ENCODE peak calls at places on chromosomes 6 and 20, in nine cellular contexts. R is NB4; H is heart left ventricle; P is HepG2; K is CD4-positive, CD25-positive, alpha-beta regulatory T cell; T is breast epithelium; D is left lung; B is PC-3; G is psoas muscle. W is an unnamed sample.

GRCh38 chr20:56606174-56606945 is 22.7 kb upstream of the TFAP2C start:
- DNase-seq in R (no peak), H (no peak), P (no peak), K (no peak), T (no peak), D (no peak), B (peak), G (no peak), W (no peak)

GRCh38 chr6:39251406-39251805 is 22.1 kb upstream of the KCNK5 start:
- DNase-seq in R (no peak), H (no peak), P (no peak), K (no peak), T (no peak), D (no peak), B (peak), G (no peak), W (no peak)

GRCh38 chr20:48639899-48640298 is 187.9 kb downstream of the PREX1 start:
- DNase-seq in R (no peak), H (no peak), P (no peak), K (no peak), T (no peak), D (no peak), B (no peak), G (no peak), W (no peak)

GRCh38 chr6:21005816-21006553 is 471.7 kb downstream of the CDKAL1 start:
- DNase-seq in R (no peak), H (no peak), P (peak), K (no peak), T (no peak), D (no peak), B (peak), G (no peak), W (no peak)

GRCh38 chr20:12372557-12372956 is 454.9 kb downstream of the BTBD3 start:
- DNase-seq in R (no peak), H (no peak), P (peak), K (no peak), T (no peak), D (no peak), B (no peak), G (no peak), W (no peak)

GRCh38 chr20:25049261-25050060 is 8.5 kb downstream of the ACSS1 start:
- DNase-seq in R (no peak), H (peak), P (no peak), K (no peak), T (no peak), D (peak), B (no peak), G (no peak), W (no peak)

GRCh38 chr6:27092316-27092692 is 155.2 kb upstream of the PRSS16 start:
- DNase-seq in R (no peak), H (no peak), P (no peak), K (no peak), T (no peak), D (no peak), B (no peak), G (no peak), W (no peak)

GRCh38 chr6:113959235-113959634 is 11.7 kb downstream of the HDAC2 start:
- DNase-seq in R (no peak), H (no peak), P (no peak), K (no peak), T (no peak), D (no peak), B (no peak), G (no peak), W (no peak)

GRCh38 chr6:20534906-20535305 is 649 bp downstream of the CDKAL1 start:
- DNase-seq in R (peak), H (no peak), P (no peak), K (no peak), T (no peak), D (no peak), B (no peak), G (no peak), W (no peak)

GRCh38 chr20:3192226-3193015 is 12.1 kb downstream of the DDRGK1 start:
- DNase-seq in R (no peak), H (no peak), P (no peak), K (no peak), T (no peak), D (no peak), B (no peak), G (no peak), W (no peak)

GRCh38 chr6:90468080-90468479 is 118.8 kb downstream of the MAP3K7 start:
- DNase-seq in R (no peak), H (no peak), P (no peak), K (no peak), T (no peak), D (no peak), B (peak), G (no peak), W (no peak)

GRCh38 chr20:17587831-17588230 is 18.0 kb downstream of the DSTN start:
- DNase-seq in R (no peak), H (no peak), P (no peak), K (no peak), T (no peak), D (no peak), B (no peak), G (no peak), W (no peak)

GRCh38 chr6:108916026-108916689 is 67.9 kb downstream of the ARMC2 start:
- DNase-seq in R (no peak), H (no peak), P (no peak), K (no peak), T (peak), D (no peak), B (no peak), G (no peak), W (no peak)

GRCh38 chr20:12808006-12808567 is 200.7 kb upstream of the SPTLC3 start:
- DNase-seq in R (no peak), H (no peak), P (peak), K (no peak), T (no peak), D (no peak), B (peak), G (no peak), W (no peak)

GRCh38 chr6:84897874-84898635 is 133.7 kb upstream of the TBX18 start:
- DNase-seq in R (no peak), H (no peak), P (no peak), K (no peak), T (no peak), D (no peak), B (peak), G (no peak), W (no peak)

GRCh38 chr20:4821590-4821989 is 99.9 kb downstream of the PRND start:
- DNase-seq in R (no peak), H (no peak), P (no peak), K (no peak), T (no peak), D (no peak), B (no peak), G (no peak), W (no peak)

GRCh38 chr20:1887321-1887720 is 7.9 kb upstream of the SIRPA start:
- DNase-seq in R (no peak), H (no peak), P (no peak), K (no peak), T (no peak), D (no peak), B (no peak), G (peak), W (no peak)

GRCh38 chr6:108562503-108562993 is 1.8 kb downstream of the FOXO3 start:
- DNase-seq in R (peak), H (peak), P (peak), K (no peak), T (no peak), D (peak), B (peak), G (peak), W (peak)

GRCh38 chr6:120774275-120774674 is 560.0 kb downstream of the TBC1D32 start:
- DNase-seq in R (no peak), H (no peak), P (no peak), K (no peak), T (no peak), D (no peak), B (peak), G (no peak), W (no peak)

GRCh38 chr6:166630421-166630820 is 3.4 kb upstream of the RPS6KA2 start:
- DNase-seq in R (no peak), H (no peak), P (no peak), K (no peak), T (no peak), D (no peak), B (no peak), G (no peak), W (no peak)

GRCh38 chr6:44219053-44219814 is 2.5 kb downstream of the MYMX start:
- DNase-seq in R (peak), H (peak), P (peak), K (peak), T (peak), D (peak), B (peak), G (peak), W (peak)

GRCh38 chr20:44247676-44248419 is 740 bp downstream of the GDAP1L1 start:
- DNase-seq in R (peak), H (peak), P (peak), K (no peak), T (no peak), D (no peak), B (no peak), G (no peak), W (no peak)

GRCh38 chr20:62370115-62370806 is 3.1 kb upstream of the LAMA5 start:
- DNase-seq in R (peak), H (no peak), P (no peak), K (no peak), T (peak), D (peak), B (peak), G (peak), W (no peak)

GRCh38 chr6:64357430-64357829 is 721.8 kb downstream of the PHF3 start:
- DNase-seq in R (no peak), H (no peak), P (no peak), K (no peak), T (no peak), D (no peak), B (no peak), G (no peak), W (no peak)

GRCh38 chr6:69957990-69958559 is 91.7 kb downstream of the COL19A1 start:
- DNase-seq in R (no peak), H (no peak), P (no peak), K (no peak), T (no peak), D (no peak), B (peak), G (no peak), W (no peak)

GRCh38 chr20:18590163-18590562 is 2.3 kb downstream of the DTD1 start:
- DNase-seq in R (no peak), H (no peak), P (no peak), K (no peak), T (no peak), D (no peak), B (no peak), G (no peak), W (no peak)

GRCh38 chr6:156396791-156397418 is 380.3 kb upstream of the ARID1B start:
- DNase-seq in R (no peak), H (no peak), P (no peak), K (peak), T (no peak), D (no peak), B (no peak), G (no peak), W (peak)

GRCh38 chr6:129113637-129114036 is 230.7 kb downstream of the LAMA2 start:
- DNase-seq in R (no peak), H (no peak), P (no peak), K (no peak), T (no peak), D (no peak), B (no peak), G (no peak), W (no peak)

GRCh38 chr6:39769012-39769411 is 23.2 kb upstream of the DAAM2 start:
- DNase-seq in R (no peak), H (no peak), P (no peak), K (no peak), T (no peak), D (no peak), B (no peak), G (no peak), W (no peak)

GRCh38 chr20:38969708-38970107 is 7.6 kb downstream of the DHX35 start:
- DNase-seq in R (no peak), H (no peak), P (peak), K (no peak), T (no peak), D (no peak), B (no peak), G (no peak), W (no peak)

GRCh38 chr6:2949536-2950083 is 21.8 kb downstream of the SERPINB6 start:
- DNase-seq in R (no peak), H (no peak), P (no peak), K (no peak), T (no peak), D (no peak), B (no peak), G (no peak), W (no peak)

GRCh38 chr20:10783660-10784336 is 110.0 kb upstream of the JAG1 start:
- DNase-seq in R (no peak), H (no peak), P (no peak), K (no peak), T (no peak), D (no peak), B (no peak), G (no peak), W (peak)

GRCh38 chr6:42315991-42316378 is 98.3 kb upstream of the MRPS10 start:
- DNase-seq in R (peak), H (no peak), P (peak), K (no peak), T (no peak), D (peak), B (peak), G (no peak), W (no peak)

GRCh38 chr6:125301435-125302391 is at the start of gene HDDC2:
- DNase-seq in R (peak), H (peak), P (peak), K (peak), T (peak), D (peak), B (peak), G (peak), W (peak)

GRCh38 chr6:158894192-158894591 is 75.0 kb upstream of the EZR start:
- DNase-seq in R (no peak), H (no peak), P (no peak), K (no peak), T (no peak), D (no peak), B (peak), G (no peak), W (no peak)

GRCh38 chr6:150857062-150857905 is 8.2 kb upstream of the MTHFD1L start:
- DNase-seq in R (no peak), H (no peak), P (peak), K (no peak), T (no peak), D (no peak), B (peak), G (no peak), W (no peak)

GRCh38 chr20:40663304-40663703 is 25.7 kb downstream of the MAFB start:
- DNase-seq in R (no peak), H (no peak), P (no peak), K (no peak), T (no peak), D (no peak), B (no peak), G (no peak), W (no peak)

DNA sequence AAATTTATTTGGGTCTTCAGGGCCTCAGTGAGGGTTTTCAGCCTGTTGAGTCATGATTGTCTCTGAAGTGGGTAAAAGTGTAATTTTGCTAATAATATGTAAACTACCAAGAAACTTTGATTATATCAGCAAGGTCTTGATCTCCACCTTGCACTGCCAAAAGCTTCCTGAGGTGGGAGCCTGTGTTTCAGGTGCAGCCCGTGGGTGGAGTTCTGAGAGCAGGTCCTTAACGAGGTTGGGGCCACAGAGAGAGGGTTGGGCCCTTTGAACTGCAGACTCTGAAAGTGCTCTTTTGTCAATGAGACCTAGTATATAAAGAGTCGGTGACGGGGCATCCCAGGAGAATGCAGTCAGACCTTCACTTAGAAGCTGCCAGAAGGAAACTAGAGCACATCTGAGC is 129.7 kb upstream of the MAP3K4 start:
- DNase-seq in R (no peak), H (no peak), P (no peak), K (no peak), T (no peak), D (no peak), B (no peak), G (no peak), W (no peak)
- H3K4me3 ChIP-seq in R (no peak), H (no peak), P (no peak), K (no peak), T (no peak), D (no peak), B (no peak), G (no peak), W (no peak)

GRCh38 chr6:95142101-95142500 is 435.2 kb upstream of the MANEA start:
- DNase-seq in R (no peak), H (no peak), P (no peak), K (no peak), T (no peak), D (no peak), B (no peak), G (no peak), W (no peak)

GRCh38 chr6:95142661-95143060 is 434.7 kb upstream of the MANEA start:
- DNase-seq in R (no peak), H (no peak), P (no peak), K (no peak), T (no peak), D (no peak), B (no peak), G (no peak), W (no peak)

GRCh38 chr6:95145457-95145856 is 431.9 kb upstream of the MANEA start:
- DNase-seq in R (no peak), H (no peak), P (no peak), K (no peak), T (no peak), D (no peak), B (no peak), G (no peak), W (no peak)

DNA sequence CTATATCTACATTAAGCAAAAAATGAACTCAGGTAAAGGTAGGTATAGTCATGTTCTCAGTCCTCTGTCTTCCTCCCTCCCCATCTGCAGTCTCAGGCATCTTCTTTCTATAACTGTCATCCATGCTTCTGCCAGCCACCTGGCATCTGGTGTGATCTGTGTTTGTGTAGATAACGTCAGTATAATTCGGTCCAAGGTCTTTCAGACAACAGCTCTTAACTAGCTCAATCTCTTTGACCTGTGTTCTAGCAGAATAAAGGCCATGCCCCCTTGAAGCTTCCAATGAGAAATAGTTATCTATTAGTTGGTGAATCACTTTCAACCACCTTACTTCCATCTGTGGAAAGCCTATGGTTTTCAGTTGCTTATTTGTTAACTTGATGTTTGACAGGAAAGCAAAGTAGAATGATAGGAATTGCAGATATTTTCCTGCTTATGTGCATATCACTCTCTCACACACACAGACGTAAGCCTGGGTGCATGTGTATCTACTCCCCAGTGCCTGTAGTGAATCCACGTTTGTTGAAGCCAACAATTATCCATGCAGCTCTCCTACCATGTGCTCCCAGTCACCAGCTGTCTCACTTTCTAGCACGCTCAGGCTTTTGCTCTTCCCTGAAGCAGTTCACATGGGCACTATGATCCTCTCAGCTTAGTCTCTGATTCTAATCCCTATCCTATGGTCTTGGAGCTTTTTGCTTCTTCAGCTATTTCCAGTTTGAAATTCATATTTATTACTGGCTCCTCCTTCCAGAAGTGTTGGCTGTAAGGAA is 433.7 kb upstream of the MANEA start:
- DNase-seq in R (no peak), H (no peak), P (no peak), K (no peak), T (no peak), D (no peak), B (no peak), G (no peak), W (no peak)
- H3K4me3 ChIP-seq in R (no peak), H (no peak), P (no peak), K (no peak), T (no peak), D (no peak), B (no peak), G (no peak), W (no peak)

DNA sequence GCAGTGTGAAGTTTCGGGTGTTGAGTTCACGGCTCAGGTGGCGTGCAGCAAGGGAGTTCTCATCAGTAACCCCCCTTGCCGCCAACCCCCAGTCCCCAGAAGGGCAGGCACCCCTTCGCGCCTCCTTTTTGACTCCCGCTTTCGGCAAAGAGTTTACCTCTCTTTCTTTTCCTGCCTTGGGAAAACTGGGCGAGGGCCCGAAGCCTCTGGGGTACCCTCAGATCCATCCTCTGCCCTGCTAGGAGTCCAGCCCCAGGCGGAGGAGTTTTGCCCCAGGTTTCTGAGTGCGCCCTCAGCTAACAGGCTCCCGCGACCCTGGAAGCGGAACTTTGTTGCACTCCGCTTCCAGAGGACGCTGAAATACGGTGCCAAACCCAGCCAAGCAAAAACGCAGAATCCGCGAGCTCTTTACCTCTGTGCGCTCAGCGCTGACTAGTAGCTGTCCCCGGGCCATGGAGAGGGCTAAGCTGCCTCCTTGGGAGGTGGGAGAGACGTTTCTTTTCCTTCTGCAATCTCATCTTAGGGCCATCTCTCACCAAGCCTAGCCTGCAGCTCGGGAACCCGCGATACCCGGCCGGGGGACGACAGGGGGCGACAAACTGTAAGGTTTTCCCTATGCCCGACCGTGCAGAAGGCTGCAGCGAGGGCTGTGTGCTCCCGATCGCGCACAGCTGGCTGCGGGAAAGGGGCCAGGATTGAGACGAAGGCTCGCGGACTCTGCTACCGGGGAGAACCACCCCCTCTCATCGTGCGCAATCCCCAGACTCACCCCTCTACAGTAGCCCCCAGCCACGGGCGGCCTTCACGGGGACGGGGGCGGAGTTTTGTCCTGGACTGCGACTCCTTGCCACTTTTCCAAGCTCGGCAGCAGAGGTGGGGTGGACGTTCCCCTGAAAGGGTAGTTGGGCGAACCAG is 2.7 kb upstream of the PAX1 start:
- DNase-seq in R (peak), H (no peak), P (peak), K (no peak), T (peak), D (no peak), B (no peak), G (peak), W (no peak)
- H3K4me3 ChIP-seq in R (no peak), H (peak), P (no peak), K (no peak), T (no peak), D (no peak), B (no peak), G (peak), W (peak)

GRCh38 chr6:148508401-148509151 is 165.9 kb downstream of the SASH1 start:
- DNase-seq in R (no peak), H (no peak), P (no peak), K (no peak), T (no peak), D (no peak), B (no peak), G (no peak), W (no peak)

GRCh38 chr6:148509152-148509571 is 166.5 kb downstream of the SASH1 start:
- DNase-seq in R (no peak), H (no peak), P (no peak), K (no peak), T (no peak), D (no peak), B (no peak), G (no peak), W (no peak)

GRCh38 chr6:148513145-148514071 is 170.8 kb downstream of the SASH1 start:
- DNase-seq in R (no peak), H (peak), P (no peak), K (no peak), T (no peak), D (peak), B (no peak), G (peak), W (peak)

GRCh38 chr6:148507774-148508173 is 165.1 kb downstream of the SASH1 start:
- DNase-seq in R (no peak), H (no peak), P (no peak), K (no peak), T (no peak), D (no peak), B (no peak), G (peak), W (no peak)

GRCh38 chr6:148509789-148510581 is 167.3 kb downstream of the SASH1 start:
- DNase-seq in R (peak), H (peak), P (no peak), K (no peak), T (no peak), D (peak), B (no peak), G (peak), W (no peak)
- H3K4me3 ChIP-seq in R (no peak), H (peak), P (no peak), K (no peak), T (peak), D (peak), B (no peak), G (peak), W (peak)

GRCh38 chr6:1200706-1201105 is 111.2 kb upstream of the FOXQ1 start:
- DNase-seq in R (no peak), H (no peak), P (peak), K (no peak), T (no peak), D (no peak), B (no peak), G (no peak), W (no peak)
- H3K4me3 ChIP-seq in R (no peak), H (no peak), P (no peak), K (no peak), T (no peak), D (no peak), B (no peak), G (no peak), W (no peak)

W was measured in esophagus muscularis mucosa.